ENCODE peak calls at places on chromosomes 12 and 14, in six cellular contexts. One of them, this sample, is unnamed.

GRCh38 chr12:68809190-68810026 is 1.4 kb downstream of the MDM2 start:
- DNase-seq in CD4-positive, CD25-positive, alpha-beta regulatory T cell: no peak
- DNase-seq in skeletal muscle cell: no peak
- DNase-seq in MG63: no peak
- DNase-seq in fibroblast of lung: peak; percentile 47
- DNase-seq in suprapubic skin: no peak
- DNase-seq in this sample: no peak

GRCh38 chr14:80427101-80427500 is 215.8 kb upstream of the DIO2 start:
- DNase-seq in skeletal muscle cell: peak; percentile 32
- DNase-seq in CD4-positive, CD25-positive, alpha-beta regulatory T cell: no peak
- DNase-seq in suprapubic skin: no peak
- DNase-seq in MG63: no peak
- DNase-seq in fibroblast of lung: peak; percentile 61
- DNase-seq in this sample: no peak

GRCh38 chr12:56931474-56931978 is 2.7 kb downstream of the SDR9C7 start:
- DNase-seq in MG63: no peak
- DNase-seq in fibroblast of lung: peak; percentile 58
- DNase-seq in suprapubic skin: no peak
- DNase-seq in CD4-positive, CD25-positive, alpha-beta regulatory T cell: peak; percentile 4
- DNase-seq in skeletal muscle cell: peak; percentile 22
- DNase-seq in this sample: peak; percentile 34

GRCh38 chr14:95463173-95463901 is 53.1 kb downstream of the SYNE3 start:
- DNase-seq in CD4-positive, CD25-positive, alpha-beta regulatory T cell: peak; percentile 76
- DNase-seq in skeletal muscle cell: no peak
- DNase-seq in suprapubic skin: no peak
- DNase-seq in fibroblast of lung: no peak
- DNase-seq in MG63: no peak
- DNase-seq in this sample: peak; percentile 63

GRCh38 chr12:62891805-62892549 is 43.0 kb downstream of the PPM1H start:
- DNase-seq in fibroblast of lung: no peak
- DNase-seq in CD4-positive, CD25-positive, alpha-beta regulatory T cell: no peak
- DNase-seq in skeletal muscle cell: no peak
- DNase-seq in suprapubic skin: no peak
- DNase-seq in MG63: no peak
- DNase-seq in this sample: no peak

GRCh38 chr12:85713368-85713767 is 122.8 kb downstream of the RASSF9 start:
- DNase-seq in suprapubic skin: no peak
- DNase-seq in CD4-positive, CD25-positive, alpha-beta regulatory T cell: no peak
- DNase-seq in MG63: no peak
- DNase-seq in fibroblast of lung: peak; percentile 32
- DNase-seq in skeletal muscle cell: peak; percentile 36
- DNase-seq in this sample: no peak

GRCh38 chr14:94753067-94753466 is 16.8 kb downstream of the GSC start:
- DNase-seq in MG63: no peak
- DNase-seq in skeletal muscle cell: no peak
- DNase-seq in CD4-positive, CD25-positive, alpha-beta regulatory T cell: no peak
- DNase-seq in suprapubic skin: no peak
- DNase-seq in fibroblast of lung: no peak
- DNase-seq in this sample: no peak

GRCh38 chr12:53427905-53428594 is 4.4 kb downstream of the AMHR2 start:
- DNase-seq in fibroblast of lung: peak; percentile 61
- DNase-seq in skeletal muscle cell: peak; percentile 75
- DNase-seq in suprapubic skin: no peak
- DNase-seq in CD4-positive, CD25-positive, alpha-beta regulatory T cell: no peak
- DNase-seq in MG63: peak; percentile 91
- DNase-seq in this sample: no peak

GRCh38 chr14:30657606-30658163 is 35.6 kb downstream of the SCFD1 start:
- DNase-seq in MG63: no peak
- DNase-seq in skeletal muscle cell: no peak
- DNase-seq in fibroblast of lung: peak; percentile 29
- DNase-seq in CD4-positive, CD25-positive, alpha-beta regulatory T cell: no peak
- DNase-seq in suprapubic skin: no peak
- DNase-seq in this sample: no peak

GRCh38 chr12:2637371-2637770 is 157.4 kb upstream of the FKBP4 start:
- DNase-seq in suprapubic skin: no peak
- DNase-seq in skeletal muscle cell: no peak
- DNase-seq in CD4-positive, CD25-positive, alpha-beta regulatory T cell: no peak
- DNase-seq in MG63: no peak
- DNase-seq in fibroblast of lung: no peak
- DNase-seq in this sample: no peak

GRCh38 chr14:99524804-99525698 is 43.8 kb downstream of the CCNK start:
- DNase-seq in MG63: peak; percentile 61
- DNase-seq in skeletal muscle cell: no peak
- DNase-seq in CD4-positive, CD25-positive, alpha-beta regulatory T cell: peak; percentile 29
- DNase-seq in fibroblast of lung: peak; percentile 66
- DNase-seq in suprapubic skin: no peak
- DNase-seq in this sample: no peak

GRCh38 chr12:19750116-19750644 is 310.9 kb downstream of the AEBP2 start:
- DNase-seq in skeletal muscle cell: no peak
- DNase-seq in CD4-positive, CD25-positive, alpha-beta regulatory T cell: no peak
- DNase-seq in suprapubic skin: no peak
- DNase-seq in MG63: no peak
- DNase-seq in fibroblast of lung: peak; percentile 38
- DNase-seq in this sample: no peak

GRCh38 chr12:97275261-97276197 is 187.1 kb upstream of the RMST start:
- DNase-seq in skeletal muscle cell: no peak
- DNase-seq in fibroblast of lung: no peak
- DNase-seq in suprapubic skin: no peak
- DNase-seq in CD4-positive, CD25-positive, alpha-beta regulatory T cell: no peak
- DNase-seq in MG63: peak; percentile 8
- DNase-seq in this sample: peak; percentile 42

GRCh38 chr14:59274991-59275391 is 86.5 kb downstream of the DAAM1 start:
- DNase-seq in suprapubic skin: no peak
- DNase-seq in MG63: no peak
- DNase-seq in skeletal muscle cell: no peak
- DNase-seq in CD4-positive, CD25-positive, alpha-beta regulatory T cell: no peak
- DNase-seq in fibroblast of lung: no peak
- DNase-seq in this sample: no peak

GRCh38 chr12:130916251-130916911 is 37.3 kb upstream of the ADGRD1 start:
- DNase-seq in CD4-positive, CD25-positive, alpha-beta regulatory T cell: no peak
- DNase-seq in fibroblast of lung: peak; percentile 74
- DNase-seq in MG63: peak; percentile 43
- DNase-seq in suprapubic skin: no peak
- DNase-seq in skeletal muscle cell: no peak
- DNase-seq in this sample: no peak

GRCh38 chr12:68910128-68910527 is 22.8 kb downstream of the CPM start:
- DNase-seq in skeletal muscle cell: peak; percentile 72
- DNase-seq in fibroblast of lung: peak; percentile 41
- DNase-seq in CD4-positive, CD25-positive, alpha-beta regulatory T cell: no peak
- DNase-seq in MG63: no peak
- DNase-seq in suprapubic skin: no peak
- DNase-seq in this sample: no peak

GRCh38 chr12:112875608-112876007 is 31.2 kb upstream of the OAS1 start:
- DNase-seq in skeletal muscle cell: no peak
- DNase-seq in suprapubic skin: no peak
- DNase-seq in MG63: no peak
- DNase-seq in fibroblast of lung: no peak
- DNase-seq in CD4-positive, CD25-positive, alpha-beta regulatory T cell: no peak
- DNase-seq in this sample: no peak
- H3K4me3 ChIP-seq in skeletal muscle cell: no peak overlapping the region
- H3K4me3 ChIP-seq in suprapubic skin: no peak overlapping the region
- H3K4me3 ChIP-seq in MG63: no peak overlapping the region
- H3K4me3 ChIP-seq in fibroblast of lung: no peak overlapping the region
- H3K4me3 ChIP-seq in CD4-positive, CD25-positive, alpha-beta regulatory T cell: no peak overlapping the region
- H3K4me3 ChIP-seq in this sample: no peak overlapping the region

GRCh38 chr12:59087691-59088090 is 167.4 kb upstream of the LRIG3 start:
- DNase-seq in suprapubic skin: no peak
- DNase-seq in skeletal muscle cell: no peak
- DNase-seq in CD4-positive, CD25-positive, alpha-beta regulatory T cell: no peak
- DNase-seq in fibroblast of lung: no peak
- DNase-seq in MG63: no peak
- DNase-seq in this sample: no peak
- H3K4me3 ChIP-seq in suprapubic skin: no peak overlapping the region
- H3K4me3 ChIP-seq in skeletal muscle cell: no peak overlapping the region
- H3K4me3 ChIP-seq in CD4-positive, CD25-positive, alpha-beta regulatory T cell: no peak overlapping the region
- H3K4me3 ChIP-seq in fibroblast of lung: no peak overlapping the region
- H3K4me3 ChIP-seq in MG63: no peak overlapping the region
- H3K4me3 ChIP-seq in this sample: no peak overlapping the region

GRCh38 chr12:15829255-15829654 is 40.1 kb upstream of the EPS8 start:
- DNase-seq in MG63: no peak
- DNase-seq in fibroblast of lung: no peak
- DNase-seq in suprapubic skin: no peak
- DNase-seq in CD4-positive, CD25-positive, alpha-beta regulatory T cell: no peak
- DNase-seq in skeletal muscle cell: no peak
- DNase-seq in this sample: peak; percentile 49

GRCh38 chr12:15830538-15830937 is 41.4 kb upstream of the EPS8 start:
- DNase-seq in skeletal muscle cell: peak; percentile 78
- DNase-seq in CD4-positive, CD25-positive, alpha-beta regulatory T cell: no peak
- DNase-seq in fibroblast of lung: peak; percentile 47
- DNase-seq in suprapubic skin: no peak
- DNase-seq in MG63: peak; percentile 61
- DNase-seq in this sample: peak; percentile 13

GRCh38 chr12:15834575-15834974 is 45.4 kb upstream of the EPS8 start:
- DNase-seq in MG63: no peak
- DNase-seq in skeletal muscle cell: no peak
- DNase-seq in fibroblast of lung: no peak
- DNase-seq in suprapubic skin: no peak
- DNase-seq in CD4-positive, CD25-positive, alpha-beta regulatory T cell: no peak
- DNase-seq in this sample: no peak

GRCh38 chr12:15829949-15830348 is 40.8 kb upstream of the EPS8 start:
- DNase-seq in MG63: peak; percentile 31
- DNase-seq in suprapubic skin: no peak
- DNase-seq in CD4-positive, CD25-positive, alpha-beta regulatory T cell: no peak
- DNase-seq in skeletal muscle cell: peak; percentile 81
- DNase-seq in fibroblast of lung: no peak
- DNase-seq in this sample: no peak

GRCh38 chr12:15831315-15831993 is 42.3 kb upstream of the EPS8 start:
- DNase-seq in fibroblast of lung: no peak
- DNase-seq in MG63: no peak
- DNase-seq in skeletal muscle cell: no peak
- DNase-seq in suprapubic skin: no peak
- DNase-seq in CD4-positive, CD25-positive, alpha-beta regulatory T cell: no peak
- DNase-seq in this sample: no peak
- H3K4me3 ChIP-seq in fibroblast of lung: no peak overlapping the region
- H3K4me3 ChIP-seq in MG63: no peak overlapping the region
- H3K4me3 ChIP-seq in skeletal muscle cell: no peak overlapping the region
- H3K4me3 ChIP-seq in suprapubic skin: no peak overlapping the region
- H3K4me3 ChIP-seq in CD4-positive, CD25-positive, alpha-beta regulatory T cell: no peak overlapping the region
- H3K4me3 ChIP-seq in this sample: no peak overlapping the region

DNA sequence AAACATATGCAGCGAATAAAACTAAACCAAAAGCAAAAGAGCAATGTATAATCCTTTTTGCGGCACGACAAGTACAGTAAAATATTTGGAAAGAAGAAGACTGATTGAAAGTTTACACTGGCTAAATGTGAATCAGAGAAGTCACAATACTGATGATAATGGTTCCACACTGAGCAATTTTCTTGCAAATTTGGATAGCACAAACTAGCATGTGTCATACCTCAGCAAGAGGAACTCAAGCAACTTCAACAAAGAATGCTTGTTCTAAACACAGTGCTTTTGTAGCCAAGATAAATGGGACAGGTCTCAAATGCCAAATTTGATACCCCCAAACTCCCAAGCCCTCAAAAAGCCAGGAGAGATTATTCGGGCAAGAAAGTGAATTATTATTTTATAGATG is 839.1 kb downstream of the GALC start:
- DNase-seq in suprapubic skin: no peak
- DNase-seq in skeletal muscle cell: no peak
- DNase-seq in MG63: no peak
- DNase-seq in fibroblast of lung: no peak
- DNase-seq in CD4-positive, CD25-positive, alpha-beta regulatory T cell: no peak
- DNase-seq in this sample: no peak
- H3K4me3 ChIP-seq in suprapubic skin: no peak overlapping the region
- H3K4me3 ChIP-seq in skeletal muscle cell: no peak overlapping the region
- H3K4me3 ChIP-seq in MG63: no peak overlapping the region
- H3K4me3 ChIP-seq in fibroblast of lung: no peak overlapping the region
- H3K4me3 ChIP-seq in CD4-positive, CD25-positive, alpha-beta regulatory T cell: no peak overlapping the region
- H3K4me3 ChIP-seq in this sample: no peak overlapping the region

DNA sequence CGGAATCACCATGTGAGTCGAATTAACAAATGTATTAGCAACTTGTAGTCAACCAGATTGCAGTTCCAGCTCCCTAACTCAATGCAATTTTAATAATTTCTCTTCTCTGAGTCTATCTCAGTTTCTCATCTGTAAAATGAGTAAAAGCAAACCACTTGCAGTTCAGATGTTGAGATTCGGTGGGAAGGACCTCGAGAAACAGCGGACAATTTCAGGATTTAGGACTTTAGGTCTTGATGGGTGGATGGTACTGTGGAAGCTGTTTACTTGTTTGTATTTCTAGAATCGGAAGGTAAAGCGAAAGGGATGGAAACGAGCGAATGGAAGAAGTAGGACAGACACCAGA is 510 bp upstream of the TTC8 start:
- DNase-seq in CD4-positive, CD25-positive, alpha-beta regulatory T cell: no peak
- DNase-seq in fibroblast of lung: no peak
- DNase-seq in MG63: no peak
- DNase-seq in suprapubic skin: no peak
- DNase-seq in skeletal muscle cell: no peak
- DNase-seq in this sample: no peak
- H3K4me3 ChIP-seq in CD4-positive, CD25-positive, alpha-beta regulatory T cell: peak overlapping the region; percentile 87
- H3K4me3 ChIP-seq in fibroblast of lung: peak overlapping the region; percentile 78
- H3K4me3 ChIP-seq in MG63: peak overlapping the region; percentile 73
- H3K4me3 ChIP-seq in suprapubic skin: peak overlapping the region; percentile 65
- H3K4me3 ChIP-seq in skeletal muscle cell: peak overlapping the region; percentile 68
- H3K4me3 ChIP-seq in this sample: peak overlapping the region; percentile 64

GRCh38 chr12:108950991-108951739 is 69.7 kb downstream of the SVOP start:
- DNase-seq in CD4-positive, CD25-positive, alpha-beta regulatory T cell: peak; percentile 67
- DNase-seq in fibroblast of lung: peak; percentile 63
- DNase-seq in suprapubic skin: peak; percentile 87
- DNase-seq in skeletal muscle cell: peak; percentile 5
- DNase-seq in MG63: peak; percentile 38
- DNase-seq in this sample: peak; percentile 74
- H3K4me3 ChIP-seq in CD4-positive, CD25-positive, alpha-beta regulatory T cell: peak overlapping the region; percentile 13
- H3K4me3 ChIP-seq in fibroblast of lung: no peak overlapping the region
- H3K4me3 ChIP-seq in suprapubic skin: no peak overlapping the region
- H3K4me3 ChIP-seq in skeletal muscle cell: no peak overlapping the region
- H3K4me3 ChIP-seq in MG63: no peak overlapping the region
- H3K4me3 ChIP-seq in this sample: no peak overlapping the region

GRCh38 chr14:74975059-74975810 is 19.8 kb upstream of the PGF start:
- DNase-seq in CD4-positive, CD25-positive, alpha-beta regulatory T cell: no peak
- DNase-seq in fibroblast of lung: peak; percentile 33
- DNase-seq in suprapubic skin: no peak
- DNase-seq in MG63: no peak
- DNase-seq in skeletal muscle cell: no peak
- DNase-seq in this sample: peak; percentile 94

GRCh38 chr14:74974364-74975058 is 19.1 kb upstream of the PGF start:
- DNase-seq in MG63: no peak
- DNase-seq in fibroblast of lung: peak; percentile 10
- DNase-seq in CD4-positive, CD25-positive, alpha-beta regulatory T cell: no peak
- DNase-seq in skeletal muscle cell: no peak
- DNase-seq in suprapubic skin: no peak
- DNase-seq in this sample: peak; percentile 92

GRCh38 chr14:74976264-74977113 is 21.1 kb upstream of the PGF start:
- DNase-seq in skeletal muscle cell: no peak
- DNase-seq in suprapubic skin: peak; percentile 53
- DNase-seq in CD4-positive, CD25-positive, alpha-beta regulatory T cell: no peak
- DNase-seq in fibroblast of lung: no peak
- DNase-seq in MG63: no peak
- DNase-seq in this sample: no peak

GRCh38 chr14:74973905-74974363 is 18.5 kb upstream of the PGF start:
- DNase-seq in fibroblast of lung: no peak
- DNase-seq in CD4-positive, CD25-positive, alpha-beta regulatory T cell: no peak
- DNase-seq in suprapubic skin: no peak
- DNase-seq in MG63: no peak
- DNase-seq in skeletal muscle cell: no peak
- DNase-seq in this sample: no peak

GRCh38 chr14:74973003-74973614 is 17.7 kb upstream of the PGF start:
- DNase-seq in MG63: no peak
- DNase-seq in CD4-positive, CD25-positive, alpha-beta regulatory T cell: no peak
- DNase-seq in fibroblast of lung: no peak
- DNase-seq in suprapubic skin: no peak
- DNase-seq in skeletal muscle cell: no peak
- DNase-seq in this sample: peak; percentile 56
- H3K4me3 ChIP-seq in MG63: no peak overlapping the region
- H3K4me3 ChIP-seq in CD4-positive, CD25-positive, alpha-beta regulatory T cell: no peak overlapping the region
- H3K4me3 ChIP-seq in fibroblast of lung: no peak overlapping the region
- H3K4me3 ChIP-seq in suprapubic skin: no peak overlapping the region
- H3K4me3 ChIP-seq in skeletal muscle cell: no peak overlapping the region
- H3K4me3 ChIP-seq in this sample: no peak overlapping the region

This sample was measured in SJCRH30.